ENCODE peak calls at places on chromosomes 7 and 10, in eight cellular contexts. One of them, this sample, is unnamed.

GRCh38 chr7:26794541-26794940 is 69.8 kb downstream of the SKAP2 start:
- DNase-seq in GM03348: no peak
- DNase-seq in KG1: no peak
- DNase-seq in memory B cell: no peak
- DNase-seq in activated CD8-positive, alpha-beta memory T cell treated with anti-CD3 and anti-CD28 coated beads for 4 hours: no peak
- DNase-seq in pulmonary artery endothelial cell: no peak
- DNase-seq in cortex of kidney: no peak
- DNase-seq in ovary: no peak
- DNase-seq in this sample: no peak

GRCh38 chr10:110216942-110217341 is 9.5 kb downstream of the MXI1 start:
- DNase-seq in activated CD8-positive, alpha-beta memory T cell treated with anti-CD3 and anti-CD28 coated beads for 4 hours: no peak
- DNase-seq in KG1: no peak
- DNase-seq in GM03348: no peak
- DNase-seq in pulmonary artery endothelial cell: no peak
- DNase-seq in memory B cell: no peak
- DNase-seq in ovary: no peak
- DNase-seq in cortex of kidney: no peak
- DNase-seq in this sample: no peak

GRCh38 chr10:7119325-7120015 is 291.4 kb downstream of the SFMBT2 start:
- DNase-seq in KG1: no peak
- DNase-seq in GM03348: no peak
- DNase-seq in ovary: no peak
- DNase-seq in activated CD8-positive, alpha-beta memory T cell treated with anti-CD3 and anti-CD28 coated beads for 4 hours: no peak
- DNase-seq in pulmonary artery endothelial cell: no peak
- DNase-seq in cortex of kidney: no peak
- DNase-seq in memory B cell: no peak
- DNase-seq in this sample: no peak

GRCh38 chr7:120857558-120858298 is at the start of gene TSPAN12:
- DNase-seq in cortex of kidney: peak
- DNase-seq in ovary: peak
- DNase-seq in memory B cell: peak
- DNase-seq in activated CD8-positive, alpha-beta memory T cell treated with anti-CD3 and anti-CD28 coated beads for 4 hours: no peak
- DNase-seq in pulmonary artery endothelial cell: peak
- DNase-seq in GM03348: peak
- DNase-seq in KG1: peak
- DNase-seq in this sample: peak

GRCh38 chr7:70042533-70042932 is 444.3 kb downstream of the AUTS2 start:
- DNase-seq in cortex of kidney: no peak
- DNase-seq in activated CD8-positive, alpha-beta memory T cell treated with anti-CD3 and anti-CD28 coated beads for 4 hours: no peak
- DNase-seq in GM03348: peak
- DNase-seq in ovary: no peak
- DNase-seq in KG1: no peak
- DNase-seq in memory B cell: no peak
- DNase-seq in pulmonary artery endothelial cell: no peak
- DNase-seq in this sample: no peak

GRCh38 chr7:18753972-18754610 is 258.5 kb downstream of the HDAC9 start:
- DNase-seq in pulmonary artery endothelial cell: no peak
- DNase-seq in KG1: no peak
- DNase-seq in activated CD8-positive, alpha-beta memory T cell treated with anti-CD3 and anti-CD28 coated beads for 4 hours: no peak
- DNase-seq in ovary: no peak
- DNase-seq in cortex of kidney: no peak
- DNase-seq in memory B cell: no peak
- DNase-seq in GM03348: peak
- DNase-seq in this sample: no peak

GRCh38 chr10:99236627-99237309 is 1.1 kb upstream of the HPSE2 start:
- DNase-seq in cortex of kidney: no peak
- DNase-seq in activated CD8-positive, alpha-beta memory T cell treated with anti-CD3 and anti-CD28 coated beads for 4 hours: no peak
- DNase-seq in KG1: no peak
- DNase-seq in pulmonary artery endothelial cell: no peak
- DNase-seq in GM03348: no peak
- DNase-seq in ovary: no peak
- DNase-seq in memory B cell: no peak
- DNase-seq in this sample: no peak

GRCh38 chr10:38147686-38148085 is 53.5 kb downstream of the ZNF37A start:
- DNase-seq in cortex of kidney: no peak
- DNase-seq in ovary: no peak
- DNase-seq in GM03348: no peak
- DNase-seq in KG1: no peak
- DNase-seq in pulmonary artery endothelial cell: no peak
- DNase-seq in memory B cell: no peak
- DNase-seq in activated CD8-positive, alpha-beta memory T cell treated with anti-CD3 and anti-CD28 coated beads for 4 hours: no peak
- DNase-seq in this sample: no peak

GRCh38 chr10:63703113-63703670 is 182.0 kb downstream of the REEP3 start:
- DNase-seq in KG1: no peak
- DNase-seq in GM03348: no peak
- DNase-seq in activated CD8-positive, alpha-beta memory T cell treated with anti-CD3 and anti-CD28 coated beads for 4 hours: no peak
- DNase-seq in ovary: no peak
- DNase-seq in cortex of kidney: no peak
- DNase-seq in memory B cell: no peak
- DNase-seq in pulmonary artery endothelial cell: no peak
- DNase-seq in this sample: no peak

GRCh38 chr7:133602291-133602690 is 349.4 kb downstream of the EXOC4 start:
- DNase-seq in KG1: no peak
- DNase-seq in ovary: no peak
- DNase-seq in cortex of kidney: no peak
- DNase-seq in activated CD8-positive, alpha-beta memory T cell treated with anti-CD3 and anti-CD28 coated beads for 4 hours: no peak
- DNase-seq in GM03348: peak
- DNase-seq in pulmonary artery endothelial cell: no peak
- DNase-seq in memory B cell: no peak
- DNase-seq in this sample: no peak

GRCh38 chr7:75611557-75612178 is 119.5 kb downstream of the SPDYE5 start:
- DNase-seq in pulmonary artery endothelial cell: peak
- DNase-seq in GM03348: no peak
- DNase-seq in KG1: no peak
- DNase-seq in ovary: peak
- DNase-seq in memory B cell: no peak
- DNase-seq in cortex of kidney: no peak
- DNase-seq in activated CD8-positive, alpha-beta memory T cell treated with anti-CD3 and anti-CD28 coated beads for 4 hours: no peak
- DNase-seq in this sample: peak

GRCh38 chr7:97126483-97127171 is 9.1 kb downstream of the SDHAF3 start:
- DNase-seq in memory B cell: no peak
- DNase-seq in GM03348: no peak
- DNase-seq in ovary: no peak
- DNase-seq in activated CD8-positive, alpha-beta memory T cell treated with anti-CD3 and anti-CD28 coated beads for 4 hours: no peak
- DNase-seq in KG1: no peak
- DNase-seq in pulmonary artery endothelial cell: no peak
- DNase-seq in cortex of kidney: no peak
- DNase-seq in this sample: no peak

GRCh38 chr10:91049961-91050360 is 129.1 kb upstream of the ANKRD1 start:
- DNase-seq in cortex of kidney: no peak
- DNase-seq in GM03348: no peak
- DNase-seq in memory B cell: no peak
- DNase-seq in pulmonary artery endothelial cell: no peak
- DNase-seq in ovary: no peak
- DNase-seq in activated CD8-positive, alpha-beta memory T cell treated with anti-CD3 and anti-CD28 coated beads for 4 hours: no peak
- DNase-seq in KG1: no peak
- DNase-seq in this sample: no peak

GRCh38 chr7:30898411-30898810 is 13.2 kb upstream of the AQP1 start:
- DNase-seq in activated CD8-positive, alpha-beta memory T cell treated with anti-CD3 and anti-CD28 coated beads for 4 hours: no peak
- DNase-seq in pulmonary artery endothelial cell: no peak
- DNase-seq in cortex of kidney: no peak
- DNase-seq in memory B cell: no peak
- DNase-seq in KG1: no peak
- DNase-seq in ovary: no peak
- DNase-seq in GM03348: no peak
- DNase-seq in this sample: no peak

GRCh38 chr10:88163572-88163971 is 300.1 kb downstream of the PTEN start:
- DNase-seq in KG1: no peak
- DNase-seq in memory B cell: no peak
- DNase-seq in pulmonary artery endothelial cell: no peak
- DNase-seq in cortex of kidney: no peak
- DNase-seq in ovary: no peak
- DNase-seq in GM03348: no peak
- DNase-seq in activated CD8-positive, alpha-beta memory T cell treated with anti-CD3 and anti-CD28 coated beads for 4 hours: no peak
- DNase-seq in this sample: no peak

GRCh38 chr10:122509323-122509722 is 48.0 kb downstream of the HTRA1 start:
- DNase-seq in memory B cell: no peak
- DNase-seq in pulmonary artery endothelial cell: no peak
- DNase-seq in GM03348: no peak
- DNase-seq in ovary: no peak
- DNase-seq in activated CD8-positive, alpha-beta memory T cell treated with anti-CD3 and anti-CD28 coated beads for 4 hours: no peak
- DNase-seq in cortex of kidney: no peak
- DNase-seq in KG1: no peak
- DNase-seq in this sample: no peak

GRCh38 chr7:158393926-158394625 is 193.5 kb downstream of the PTPRN2 start:
- DNase-seq in memory B cell: no peak
- DNase-seq in GM03348: no peak
- DNase-seq in activated CD8-positive, alpha-beta memory T cell treated with anti-CD3 and anti-CD28 coated beads for 4 hours: no peak
- DNase-seq in cortex of kidney: no peak
- DNase-seq in pulmonary artery endothelial cell: no peak
- DNase-seq in KG1: no peak
- DNase-seq in ovary: no peak
- DNase-seq in this sample: no peak

GRCh38 chr10:119353438-119353837 is 146.1 kb downstream of the GRK5 start:
- DNase-seq in cortex of kidney: no peak
- DNase-seq in memory B cell: no peak
- DNase-seq in GM03348: no peak
- DNase-seq in ovary: no peak
- DNase-seq in activated CD8-positive, alpha-beta memory T cell treated with anti-CD3 and anti-CD28 coated beads for 4 hours: no peak
- DNase-seq in pulmonary artery endothelial cell: no peak
- DNase-seq in KG1: no peak
- DNase-seq in this sample: no peak

GRCh38 chr7:103990991-103991390 is 1.5 kb upstream of the RELN start:
- DNase-seq in KG1: no peak
- DNase-seq in ovary: no peak
- DNase-seq in GM03348: peak
- DNase-seq in cortex of kidney: no peak
- DNase-seq in pulmonary artery endothelial cell: no peak
- DNase-seq in memory B cell: no peak
- DNase-seq in activated CD8-positive, alpha-beta memory T cell treated with anti-CD3 and anti-CD28 coated beads for 4 hours: no peak
- DNase-seq in this sample: no peak

GRCh38 chr7:29606287-29606721 is 42.7 kb downstream of the PRR15 start:
- DNase-seq in activated CD8-positive, alpha-beta memory T cell treated with anti-CD3 and anti-CD28 coated beads for 4 hours: no peak
- DNase-seq in cortex of kidney: no peak
- DNase-seq in memory B cell: no peak
- DNase-seq in KG1: no peak
- DNase-seq in ovary: peak
- DNase-seq in pulmonary artery endothelial cell: no peak
- DNase-seq in GM03348: peak
- DNase-seq in this sample: no peak

GRCh38 chr7:17646181-17646956 is 293.9 kb downstream of the SNX13 start:
- DNase-seq in pulmonary artery endothelial cell: no peak
- DNase-seq in memory B cell: no peak
- DNase-seq in GM03348: peak
- DNase-seq in activated CD8-positive, alpha-beta memory T cell treated with anti-CD3 and anti-CD28 coated beads for 4 hours: no peak
- DNase-seq in cortex of kidney: no peak
- DNase-seq in ovary: no peak
- DNase-seq in KG1: no peak
- DNase-seq in this sample: no peak